ENCODE peak calls at places on chromosomes 11 and 22, in four cellular contexts. S is IMR-90, N is GM23338, C is lower lobe of right lung. K is an unnamed sample. For H3K27me3, the result is how much of the 10 kb centered on the place peaks cover.

GRCh38 chr11:78803995-78804394 is 229.3 kb upstream of the NARS2 start:
- DNase-seq in S (no peak), N (no peak), C (no peak), K (no peak)

GRCh38 chr11:69972351-69972802 is 105.7 kb upstream of the ANO1 start:
- DNase-seq in S (no peak), N (no peak), C (no peak), K (no peak)

GRCh38 chr22:23565942-23566715 is 14.0 kb downstream of the IGLL1 start:
- DNase-seq in S (no peak), N (peak), C (no peak), K (no peak)

GRCh38 chr22:20656516-20656901 is 117.4 kb upstream of the SERPIND1 start:
- DNase-seq in S (no peak), N (no peak), C (no peak), K (no peak)

GRCh38 chr11:95156916-95157568 is 67.4 kb downstream of the ENDOD1 start:
- DNase-seq in S (no peak), N (peak), C (no peak), K (no peak)

GRCh38 chr22:42277988-42278776 is 7.7 kb upstream of the TCF20 start:
- DNase-seq in S (no peak), N (no peak), C (no peak), K (no peak)

GRCh38 chr11:130825621-130826020 is 90.7 kb downstream of the SNX19 start:
- DNase-seq in S (peak), N (no peak), C (no peak), K (no peak)

GRCh38 chr11:34263462-34264186 is 94.2 kb downstream of the ABTB2 start:
- DNase-seq in S (peak), N (no peak), C (peak), K (peak)

GRCh38 chr11:123547180-123547579 is 107.2 kb downstream of the SCN3B start:
- DNase-seq in S (no peak), N (no peak), C (no peak), K (no peak)

GRCh38 chr11:108914981-108915380 is 250.1 kb downstream of the DDX10 start:
- DNase-seq in S (peak), N (no peak), C (no peak), K (peak)

GRCh38 chr11:66216911-66217310 is 51.5 kb upstream of the RAB1B start:
- DNase-seq in S (no peak), N (no peak), C (no peak), K (no peak)

GRCh38 chr22:43136255-43136654 is 6.9 kb downstream of the MCAT start:
- DNase-seq in S (peak), N (peak), C (no peak), K (peak)

GRCh38 chr11:64341851-64342791 is 2.1 kb downstream of the CCDC88B start:
- DNase-seq in S (peak), N (peak), C (peak), K (peak)

GRCh38 chr22:27965547-27965946 is 46.5 kb upstream of the PITPNB start:
- DNase-seq in S (peak), N (no peak), C (no peak), K (no peak)

GRCh38 chr11:74675761-74676160 is 55.5 kb downstream of the CHRDL2 start:
- DNase-seq in S (no peak), N (no peak), C (no peak), K (no peak)

GRCh38 chr11:35688023-35688422 is 25.4 kb downstream of the TRIM44 start:
- DNase-seq in S (peak), N (no peak), C (no peak), K (no peak)

GRCh38 chr22:24134090-24134846 is 47.0 kb upstream of the SUSD2 start:
- DNase-seq in S (no peak), N (peak), C (peak), K (peak)

GRCh38 chr11:15106201-15106965 is 8.3 kb upstream of the INSC start:
- DNase-seq in S (peak), N (no peak), C (no peak), K (peak)

GRCh38 chr11:88301478-88302140 is 35.9 kb downstream of the CTSC start:
- DNase-seq in S (peak), N (no peak), C (no peak), K (peak)

GRCh38 chr11:72789493-72790131 is 4.2 kb downstream of the STARD10 start:
- DNase-seq in S (peak), N (no peak), C (no peak), K (peak)

GRCh38 chr11:6321356-6321755 is 1.1 kb upstream of the CAVIN3 start:
- DNase-seq in S (no peak), N (no peak), C (no peak), K (no peak)

GRCh38 chr11:65524747-65525658 is at the start of gene SCYL1:
- DNase-seq in S (peak), N (peak), C (peak), K (peak)

GRCh38 chr11:61032824-61033223 is 61.3 kb downstream of the CD6 start:
- DNase-seq in S (no peak), N (no peak), C (no peak), K (no peak)

GRCh38 chr22:24423519-24424000 is 3.8 kb upstream of the ADORA2A start:
- DNase-seq in S (no peak), N (peak), C (peak), K (no peak)

GRCh38 chr11:10324474-10324873 is 19.6 kb downstream of the ADM start:
- DNase-seq in S (peak), N (no peak), C (no peak), K (no peak)

DNA sequence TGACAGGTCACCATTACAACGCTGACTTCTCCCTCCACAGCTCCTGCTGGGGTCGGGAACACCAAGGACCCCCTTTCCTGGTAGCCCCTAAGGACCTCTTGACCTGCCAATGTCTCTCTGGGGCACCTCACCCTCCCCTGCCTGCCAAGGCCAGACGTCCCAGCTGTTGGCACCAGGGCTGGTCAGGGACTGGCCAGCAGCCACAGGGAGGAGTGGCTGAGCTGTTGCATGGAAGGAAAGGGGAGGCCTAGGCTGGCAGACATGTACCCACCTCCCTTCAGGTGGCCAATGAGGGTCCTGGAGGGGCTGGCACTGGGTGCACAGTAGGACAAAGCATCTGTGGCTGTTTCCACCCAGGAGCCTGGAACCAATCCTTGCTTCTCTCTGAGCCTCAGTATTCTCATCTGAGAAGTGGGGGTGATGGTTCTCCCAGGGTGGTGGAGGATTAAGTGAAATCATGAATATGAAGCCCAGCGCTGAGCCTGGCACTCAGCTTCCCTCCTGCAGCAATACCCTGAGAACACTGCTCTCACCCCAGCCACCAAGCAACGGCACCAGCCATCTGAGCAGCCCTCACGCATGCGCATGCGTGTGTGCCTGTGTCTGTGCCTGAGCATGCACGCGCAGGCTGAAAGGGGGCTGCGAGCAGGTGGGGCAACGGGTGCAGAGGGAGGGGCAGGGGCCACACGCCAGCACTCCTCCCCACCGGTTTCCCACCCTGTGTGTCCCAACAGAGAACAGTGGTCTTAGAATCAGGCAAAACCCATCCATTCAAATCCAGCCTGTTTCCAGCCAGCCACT is 5.9 kb downstream of the KCNJ4 start:
- DNase-seq in S (no peak), N (no peak), C (no peak), K (no peak)
- H3K27me3 ChIP-seq in S (half or more), N (under half), C (half or more), K (under half)

DNA sequence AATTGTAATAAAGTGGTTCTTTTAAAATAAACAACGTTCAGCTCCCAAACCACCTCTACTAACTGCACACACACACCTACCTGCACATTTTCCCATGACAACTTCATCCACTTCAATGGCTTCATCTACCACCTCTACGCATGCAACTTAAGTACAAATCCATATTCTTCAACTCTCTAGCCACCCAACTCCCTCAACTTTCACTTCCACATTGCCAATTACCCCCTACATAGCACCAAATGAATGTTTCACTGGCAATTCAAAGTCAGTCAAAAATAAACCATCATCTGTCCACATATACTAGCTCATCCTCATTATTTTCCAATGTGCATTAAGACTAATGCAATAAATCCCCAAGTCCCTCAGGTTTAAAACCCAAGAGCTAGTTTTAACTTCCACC is 50.7 kb upstream of the ARHGAP32 start:
- DNase-seq in S (no peak), N (no peak), C (no peak), K (no peak)
- H3K27ac ChIP-seq in S (no peak), N (no peak), C (no peak), K (no peak)

GRCh38 chr11:283405-284080 is 5.3 kb downstream of the NLRP6 start:
- DNase-seq in S (no peak), N (no peak), C (no peak), K (no peak)

GRCh38 chr11:285021-285893 is 3.7 kb upstream of the PGGHG start:
- DNase-seq in S (no peak), N (no peak), C (no peak), K (no peak)

GRCh38 chr11:285894-286220 is 3.1 kb upstream of the PGGHG start:
- DNase-seq in S (no peak), N (no peak), C (no peak), K (no peak)

GRCh38 chr11:282630-283360 is 4.6 kb downstream of the NLRP6 start:
- DNase-seq in S (no peak), N (no peak), C (no peak), K (no peak)

GRCh38 chr11:284081-285020 is 4.6 kb upstream of the PGGHG start:
- DNase-seq in S (no peak), N (no peak), C (no peak), K (no peak)
- H3K27me3 ChIP-seq in S (half or more), N (half or more), C (half or more), K (under half)

GRCh38 chr11:121648306-121648705 is 195.5 kb upstream of the SORL1-AS1 start:
- DNase-seq in S (no peak), N (peak), C (no peak), K (no peak)

GRCh38 chr11:121649798-121650197 is 197.0 kb upstream of the SORL1-AS1 start:
- DNase-seq in S (peak), N (no peak), C (no peak), K (no peak)

GRCh38 chr11:121645596-121645995 is 192.8 kb upstream of the SORL1-AS1 start:
- DNase-seq in S (peak), N (no peak), C (no peak), K (peak)

GRCh38 chr11:121643530-121644512 is 191.1 kb upstream of the SORL1-AS1 start:
- DNase-seq in S (no peak), N (peak), C (no peak), K (no peak)
- H3K27ac ChIP-seq in S (no peak), N (peak), C (no peak), K (no peak)

GRCh38 chr22:39710380-39711117 is 140.0 kb downstream of the CACNA1I start:
- DNase-seq in S (no peak), N (no peak), C (no peak), K (peak)
- H3K27me3 ChIP-seq in S (half or more), N (under half), C (under half), K (under half)